ENCODE peak calls at places on chromosomes 5 and 9, in nine cellular contexts. U, Z, M, J, A, R, H, B and X are unnamed samples.

GRCh38 chr5:95822038-95822407 is 503 bp downstream of the GLRX start:
- DNase-seq in U (peak), Z (no peak), M (peak), J (peak), A (peak), R (peak), H (peak), B (peak), X (no peak)

GRCh38 chr9:133807818-133808217 is 69.7 kb upstream of the SARDH start:
- DNase-seq in U (no peak), Z (no peak), M (no peak), J (no peak), A (no peak), R (no peak), H (no peak), B (no peak), X (no peak)

GRCh38 chr5:72656331-72656730 is 149.1 kb upstream of the ZNF366 start:
- DNase-seq in U (no peak), Z (no peak), M (no peak), J (no peak), A (no peak), R (no peak), H (no peak), B (no peak), X (no peak)

GRCh38 chr9:129635099-129635803 is 6.7 kb downstream of the ASB6 start:
- DNase-seq in U (no peak), Z (no peak), M (no peak), J (no peak), A (no peak), R (no peak), H (no peak), B (no peak), X (no peak)

GRCh38 chr5:101393795-101394450 is 490.8 kb upstream of the ST8SIA4 start:
- DNase-seq in U (no peak), Z (no peak), M (peak), J (no peak), A (no peak), R (peak), H (no peak), B (no peak), X (no peak)

GRCh38 chr5:92505925-92506324 is 1075.1 kb downstream of the NR2F1-AS1 start:
- DNase-seq in U (no peak), Z (no peak), M (peak), J (no peak), A (no peak), R (peak), H (peak), B (no peak), X (no peak)

GRCh38 chr5:67730917-67731474 is 484.6 kb upstream of the PIK3R1 start:
- DNase-seq in U (no peak), Z (no peak), M (no peak), J (no peak), A (no peak), R (no peak), H (no peak), B (no peak), X (no peak)

GRCh38 chr9:77523891-77524290 is 124.2 kb downstream of the GNA14 start:
- DNase-seq in U (no peak), Z (no peak), M (no peak), J (peak), A (no peak), R (no peak), H (no peak), B (no peak), X (no peak)

GRCh38 chr5:127290019-127290945 is at the start of gene MEGF10:
- DNase-seq in U (no peak), Z (no peak), M (peak), J (peak), A (no peak), R (peak), H (peak), B (peak), X (no peak)

GRCh38 chr9:21747171-21747570 is 55.3 kb upstream of the MTAP start:
- DNase-seq in U (no peak), Z (no peak), M (peak), J (no peak), A (no peak), R (no peak), H (peak), B (no peak), X (no peak)

GRCh38 chr9:6645153-6646027 is at the start of gene GLDC:
- DNase-seq in U (peak), Z (no peak), M (no peak), J (peak), A (no peak), R (no peak), H (peak), B (peak), X (peak)

GRCh38 chr9:127021664-127022337 is 100.6 kb downstream of the ANGPTL2 start:
- DNase-seq in U (peak), Z (peak), M (peak), J (peak), A (no peak), R (peak), H (peak), B (peak), X (peak)

GRCh38 chr5:135472141-135472540 is 20.0 kb upstream of the TIFAB start:
- DNase-seq in U (no peak), Z (no peak), M (no peak), J (no peak), A (no peak), R (no peak), H (no peak), B (no peak), X (no peak)

GRCh38 chr9:112142420-112142819 is 32.7 kb downstream of the SUSD1 start:
- DNase-seq in U (no peak), Z (no peak), M (no peak), J (no peak), A (no peak), R (no peak), H (no peak), B (no peak), X (peak)

GRCh38 chr9:116717150-116717549 is 30.0 kb downstream of the TRIM32 start:
- DNase-seq in U (no peak), Z (no peak), M (peak), J (no peak), A (no peak), R (no peak), H (peak), B (no peak), X (no peak)

GRCh38 chr9:16705121-16705604 is 165.3 kb downstream of the BNC2 start:
- DNase-seq in U (peak), Z (peak), M (peak), J (peak), A (no peak), R (peak), H (peak), B (peak), X (peak)

GRCh38 chr9:127075592-127076380 is 46.6 kb downstream of the ANGPTL2 start:
- DNase-seq in U (no peak), Z (no peak), M (no peak), J (no peak), A (no peak), R (peak), H (no peak), B (no peak), X (no peak)

GRCh38 chr9:5688109-5688508 is 59.2 kb downstream of the RIC1 start:
- DNase-seq in U (no peak), Z (no peak), M (peak), J (no peak), A (no peak), R (peak), H (peak), B (no peak), X (peak)

GRCh38 chr9:15231788-15232635 is 75.0 kb downstream of the TTC39B start:
- DNase-seq in U (no peak), Z (no peak), M (peak), J (peak), A (peak), R (no peak), H (peak), B (no peak), X (no peak)

GRCh38 chr9:95431286-95431685 is 85.5 kb downstream of the PTCH1 start:
- DNase-seq in U (no peak), Z (no peak), M (no peak), J (no peak), A (no peak), R (no peak), H (no peak), B (no peak), X (no peak)

GRCh38 chr5:170945275-170945674 is 83.5 kb downstream of the RANBP17 start:
- DNase-seq in U (no peak), Z (no peak), M (no peak), J (no peak), A (no peak), R (no peak), H (no peak), B (no peak), X (no peak)

GRCh38 chr9:93597142-93597706 is 20.8 kb downstream of the PHF2 start:
- DNase-seq in U (no peak), Z (no peak), M (no peak), J (peak), A (no peak), R (no peak), H (no peak), B (no peak), X (no peak)

GRCh38 chr9:133608382-133608781 is 807 bp downstream of the FAM163B start:
- DNase-seq in U (no peak), Z (no peak), M (no peak), J (no peak), A (no peak), R (no peak), H (no peak), B (no peak), X (no peak)

GRCh38 chr9:18910435-18910834 is 122.6 kb downstream of the SAXO1 start:
- DNase-seq in U (no peak), Z (no peak), M (no peak), J (no peak), A (no peak), R (peak), H (no peak), B (no peak), X (no peak)

GRCh38 chr5:115718853-115719252 is 93.0 kb upstream of the TMED7 start:
- DNase-seq in U (peak), Z (no peak), M (no peak), J (no peak), A (no peak), R (no peak), H (no peak), B (no peak), X (no peak)

GRCh38 chr9:28839778-28840430 is 1266.6 kb upstream of the C9orf72 start:
- DNase-seq in U (no peak), Z (no peak), M (no peak), J (no peak), A (no peak), R (no peak), H (no peak), B (no peak), X (no peak)

GRCh38 chr5:16574789-16575785 is 41.7 kb downstream of the RETREG1 start:
- DNase-seq in U (peak), Z (peak), M (peak), J (no peak), A (no peak), R (peak), H (peak), B (peak), X (peak)

GRCh38 chr5:82967072-82967471 is 110.1 kb downstream of the TMEM167A start:
- DNase-seq in U (no peak), Z (no peak), M (no peak), J (no peak), A (no peak), R (no peak), H (no peak), B (no peak), X (no peak)

GRCh38 chr5:117230375-117230774 is 655.8 kb upstream of the SEMA6A start:
- DNase-seq in U (no peak), Z (no peak), M (no peak), J (no peak), A (no peak), R (no peak), H (no peak), B (no peak), X (no peak)

GRCh38 chr5:32027093-32027716 is 146.9 kb downstream of the GOLPH3 start:
- DNase-seq in U (no peak), Z (no peak), M (peak), J (no peak), A (no peak), R (no peak), H (no peak), B (no peak), X (no peak)

GRCh38 chr5:74556631-74557595 is 83.6 kb downstream of the ENC1 start:
- DNase-seq in U (no peak), Z (no peak), M (peak), J (no peak), A (no peak), R (peak), H (peak), B (no peak), X (no peak)

GRCh38 chr9:91143162-91143561 is 218.6 kb downstream of the AUH start:
- DNase-seq in U (no peak), Z (no peak), M (no peak), J (no peak), A (no peak), R (no peak), H (no peak), B (no peak), X (no peak)

GRCh38 chr9:37430841-37431597 is 8.5 kb downstream of the GRHPR start:
- DNase-seq in U (no peak), Z (no peak), M (no peak), J (peak), A (no peak), R (no peak), H (peak), B (no peak), X (no peak)

GRCh38 chr9:36543916-36544315 is 28.8 kb upstream of the MELK start:
- DNase-seq in U (peak), Z (no peak), M (peak), J (peak), A (no peak), R (no peak), H (peak), B (peak), X (no peak)

GRCh38 chr5:3594514-3595101 is 1.0 kb upstream of the IRX1 start:
- DNase-seq in U (peak), Z (no peak), M (peak), J (peak), A (no peak), R (no peak), H (no peak), B (no peak), X (no peak)

GRCh38 chr5:125518169-125518568 is 771.7 kb upstream of the ZNF608 start:
- DNase-seq in U (no peak), Z (no peak), M (no peak), J (peak), A (no peak), R (no peak), H (no peak), B (no peak), X (no peak)

GRCh38 chr9:70551391-70551790 is 136.9 kb upstream of the KLF9 start:
- DNase-seq in U (no peak), Z (no peak), M (no peak), J (no peak), A (no peak), R (peak), H (no peak), B (no peak), X (no peak)

GRCh38 chr9:33289501-33289900 is 815 bp upstream of the NFX1 start:
- DNase-seq in U (no peak), Z (no peak), M (peak), J (peak), A (no peak), R (no peak), H (peak), B (no peak), X (no peak)

DNA sequence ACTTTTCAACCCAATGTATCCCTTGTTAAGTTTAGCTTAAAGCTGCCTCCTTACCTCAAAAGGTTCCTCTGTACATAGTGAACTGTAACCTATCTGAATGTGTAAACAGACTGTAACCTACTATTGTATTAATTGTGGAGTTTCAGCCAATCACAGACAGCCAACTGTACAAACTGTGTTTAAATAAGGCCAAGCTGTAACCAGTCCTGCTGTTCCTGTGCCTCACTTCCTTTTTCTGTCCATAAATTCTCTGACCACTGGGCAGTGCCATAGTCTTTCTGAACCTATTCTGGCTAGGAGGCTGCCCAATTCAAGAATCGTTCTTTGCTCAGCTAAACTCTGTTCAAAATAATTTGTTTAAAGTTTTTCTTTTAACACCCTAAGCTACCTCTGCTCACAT is 74.7 kb upstream of the DAPK1 start:
- DNase-seq in U (no peak), Z (no peak), M (no peak), J (no peak), A (no peak), R (no peak), H (peak), B (no peak), X (no peak)
- TF ChIP-seq CTCF in U (no peak), Z (no peak), M (no peak), J (no peak), A (no peak), R (no peak), H (no peak), B (no peak), X (no peak)

DNA sequence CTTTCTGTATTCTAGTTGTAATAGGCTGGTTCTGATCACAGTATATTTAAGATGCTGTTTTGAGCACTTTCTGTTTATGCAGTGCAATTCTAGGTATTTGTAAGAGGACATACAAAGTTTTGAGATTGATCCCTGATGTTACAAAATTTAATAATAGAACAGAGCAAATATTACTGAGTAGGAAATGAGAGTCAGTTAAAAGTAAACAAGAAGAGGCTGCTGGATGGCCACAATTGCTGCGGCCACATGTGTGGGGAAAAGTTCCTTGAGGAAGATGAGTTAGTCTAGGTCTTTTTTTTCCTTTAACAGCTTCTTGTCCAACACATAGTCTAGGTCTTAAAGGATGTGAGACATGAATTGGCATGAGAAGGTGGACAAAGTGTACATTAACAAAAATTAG is 11.3 kb downstream of the EHMT1 start:
- DNase-seq in U (no peak), Z (no peak), M (peak), J (no peak), A (no peak), R (peak), H (no peak), B (no peak), X (no peak)
- TF ChIP-seq CTCF in U (no peak), Z (no peak), M (no peak), J (no peak), A (no peak), R (no peak), H (no peak), B (no peak), X (no peak)

GRCh38 chr5:169273451-169273850 is 27.5 kb downstream of the SLIT3 start:
- DNase-seq in U (no peak), Z (no peak), M (no peak), J (no peak), A (no peak), R (no peak), H (no peak), B (no peak), X (no peak)

GRCh38 chr5:169272111-169272510 is 28.8 kb downstream of the SLIT3 start:
- DNase-seq in U (no peak), Z (no peak), M (no peak), J (no peak), A (no peak), R (no peak), H (no peak), B (no peak), X (no peak)

GRCh38 chr5:169272731-169273401 is 28.1 kb downstream of the SLIT3 start:
- DNase-seq in U (no peak), Z (no peak), M (no peak), J (no peak), A (no peak), R (no peak), H (no peak), B (no peak), X (no peak)

GRCh38 chr5:169268019-169268418 is 32.9 kb downstream of the SLIT3 start:
- DNase-seq in U (no peak), Z (no peak), M (peak), J (no peak), A (no peak), R (no peak), H (no peak), B (no peak), X (no peak)

GRCh38 chr5:169270827-169271226 is 30.1 kb downstream of the SLIT3 start:
- DNase-seq in U (no peak), Z (no peak), M (no peak), J (no peak), A (no peak), R (no peak), H (no peak), B (no peak), X (no peak)
- TF ChIP-seq CTCF in U (no peak), Z (no peak), M (no peak), J (peak), A (no peak), R (no peak), H (no peak), B (no peak), X (no peak)

GRCh38 chr5:110477923-110478322 is 248.5 kb downstream of the TMEM232 start:
- DNase-seq in U (no peak), Z (no peak), M (peak), J (no peak), A (no peak), R (peak), H (peak), B (no peak), X (peak)
- TF ChIP-seq CTCF in U (no peak), Z (no peak), M (no peak), J (no peak), A (no peak), R (no peak), H (no peak), B (no peak), X (no peak)

GRCh38 chr5:132407970-132408369 is 38.5 kb downstream of the SLC22A5 start:
- DNase-seq in U (no peak), Z (no peak), M (no peak), J (no peak), A (no peak), R (no peak), H (no peak), B (no peak), X (no peak)

GRCh38 chr5:132408456-132408855 is 38.9 kb downstream of the SLC22A5 start:
- DNase-seq in U (no peak), Z (no peak), M (no peak), J (no peak), A (no peak), R (no peak), H (no peak), B (no peak), X (no peak)

GRCh38 chr5:132408965-132409364 is 39.5 kb downstream of the SLC22A5 start:
- DNase-seq in U (no peak), Z (no peak), M (no peak), J (no peak), A (no peak), R (no peak), H (no peak), B (no peak), X (no peak)

GRCh38 chr5:132411382-132411925 is 41.9 kb downstream of the SLC22A5 start:
- DNase-seq in U (no peak), Z (no peak), M (no peak), J (peak), A (no peak), R (no peak), H (no peak), B (no peak), X (no peak)

GRCh38 chr5:132410451-132411381 is 41.2 kb downstream of the SLC22A5 start:
- DNase-seq in U (peak), Z (no peak), M (peak), J (peak), A (peak), R (peak), H (peak), B (peak), X (peak)
- TF ChIP-seq CTCF in U (peak), Z (peak), M (peak), J (peak), A (peak), R (peak), H (peak), B (peak), X (peak)